ENCODE peak calls at places on chromosomes 12 and 14, in four cellular contexts. H is K562, R is HepG2, P is GM12878. L is an unnamed sample.

GRCh38 chr14:96038920-96039632 is at the start of gene C14orf132:
- DNase-seq in H (peak), P (no peak), R (no peak), L (peak)

GRCh38 chr14:35158951-35159653 is 36.8 kb downstream of the PRORP start:
- DNase-seq in R (peak), H (no peak), P (no peak), L (no peak)

GRCh38 chr14:82710257-82710841 is 1176.7 kb upstream of the SEL1L start:
- DNase-seq in P (peak), R (peak), H (peak), L (peak)

GRCh38 chr12:121916719-121917118 is 1.7 kb upstream of the CFAP251 start:
- DNase-seq in R (no peak), H (no peak), P (no peak), L (no peak)

GRCh38 chr12:79737875-79738718 is 47.3 kb upstream of the PAWR start:
- DNase-seq in P (peak), H (peak), R (peak), L (peak)

GRCh38 chr12:125564753-125565152 is 499.5 kb downstream of the AACS start:
- DNase-seq in P (no peak), R (no peak), H (no peak), L (no peak)

GRCh38 chr14:54220122-54220691 is 176.6 kb upstream of the CDKN3 start:
- DNase-seq in H (no peak), P (no peak), R (no peak), L (no peak)

GRCh38 chr14:65423986-65424385 is 11.5 kb downstream of the FUT8 start:
- DNase-seq in R (no peak), H (no peak), P (no peak), L (no peak)

GRCh38 chr14:73233564-73233963 is 3.7 kb upstream of the PAPLN start:
- DNase-seq in P (no peak), H (no peak), R (no peak), L (no peak)

GRCh38 chr14:63605041-63605532 is 36.6 kb downstream of the WDR89 start:
- DNase-seq in P (no peak), H (no peak), R (no peak), L (no peak)

GRCh38 chr12:120183211-120183631 is 11.3 kb downstream of the GCN1 start:
- DNase-seq in P (no peak), H (no peak), R (no peak), L (no peak)

GRCh38 chr12:108638141-108638823 is 4.6 kb upstream of the SELPLG start:
- DNase-seq in R (no peak), P (no peak), H (no peak), L (no peak)

GRCh38 chr12:49838973-49839633 is 3.8 kb downstream of the BCDIN3D start:
- DNase-seq in P (no peak), R (peak), H (peak), L (peak)

GRCh38 chr14:100859781-100860180 is 33.9 kb downstream of the MEG3 start:
- DNase-seq in R (no peak), P (no peak), H (no peak), L (no peak)

GRCh38 chr12:118288174-118288573 is 84.5 kb downstream of the TAOK3 start:
- DNase-seq in P (no peak), R (no peak), H (peak), L (no peak)

GRCh38 chr14:74566174-74567125 is 45.6 kb downstream of the LTBP2 start:
- DNase-seq in H (no peak), P (no peak), R (no peak), L (no peak)

GRCh38 chr12:57342207-57342691 is 88.6 kb downstream of the R3HDM2 start:
- DNase-seq in P (no peak), R (no peak), H (no peak), L (peak)

GRCh38 chr12:27622436-27623185 is 73.6 kb upstream of the REP15 start:
- DNase-seq in H (no peak), P (no peak), R (no peak), L (no peak)

GRCh38 chr12:52837341-52837741 is 3.2 kb upstream of the KRT79 start:
- DNase-seq in P (no peak), R (no peak), H (no peak), L (no peak)

GRCh38 chr14:36975834-36976233 is 196.6 kb downstream of the SLC25A21 start:
- DNase-seq in R (peak), H (no peak), P (no peak), L (no peak)

GRCh38 chr12:54125950-54126695 is 62.7 kb downstream of the SMUG1 start:
- DNase-seq in P (no peak), H (peak), R (no peak), L (peak)

GRCh38 chr12:71069317-71069716 is 88.5 kb downstream of the TSPAN8 start:
- DNase-seq in R (no peak), H (no peak), P (no peak), L (no peak)

GRCh38 chr12:47188576-47189441 is 109.0 kb upstream of the AMIGO2 start:
- DNase-seq in P (no peak), R (no peak), H (no peak), L (no peak)

GRCh38 chr12:132282950-132283771 is 46.2 kb downstream of the GALNT9 start:
- DNase-seq in H (no peak), R (no peak), P (no peak), L (no peak)

GRCh38 chr12:46578190-46578982 is 205.8 kb upstream of the SLC38A2 start:
- DNase-seq in P (no peak), R (no peak), H (no peak), L (no peak)

GRCh38 chr14:79378020-79378419 is 833.3 kb downstream of the DIO2 start:
- DNase-seq in H (no peak), P (no peak), R (no peak), L (no peak)

GRCh38 chr14:56159066-56159465 is 40.9 kb downstream of the PELI2 start:
- DNase-seq in P (no peak), H (no peak), R (no peak), L (no peak)

GRCh38 chr12:11431486-11431885 is 36.1 kb upstream of the PRB2 start:
- DNase-seq in R (no peak), H (no peak), P (no peak), L (no peak)

GRCh38 chr14:87864356-87865230 is 128.4 kb downstream of the GALC start:
- DNase-seq in P (no peak), R (no peak), H (no peak), L (no peak)

GRCh38 chr12:52059582-52060497 is 8.6 kb downstream of the NR4A1 start:
- DNase-seq in H (no peak), R (no peak), P (no peak), L (no peak)

GRCh38 chr14:34324363-34324795 is 137.7 kb downstream of the SPTSSA start:
- DNase-seq in H (peak), R (peak), P (no peak), L (peak)

GRCh38 chr12:127595506-127595905 is 671.5 kb upstream of the TMEM132C start:
- DNase-seq in P (no peak), H (no peak), R (no peak), L (no peak)

GRCh38 chr12:127599441-127599840 is 667.5 kb upstream of the TMEM132C start:
- DNase-seq in P (no peak), R (no peak), H (no peak), L (no peak)

GRCh38 chr12:127596881-127597280 is 670.1 kb upstream of the TMEM132C start:
- DNase-seq in H (no peak), P (no peak), R (no peak), L (no peak)

GRCh38 chr12:127592278-127592677 is 674.7 kb upstream of the TMEM132C start:
- DNase-seq in H (no peak), R (no peak), P (no peak), L (no peak)

DNA sequence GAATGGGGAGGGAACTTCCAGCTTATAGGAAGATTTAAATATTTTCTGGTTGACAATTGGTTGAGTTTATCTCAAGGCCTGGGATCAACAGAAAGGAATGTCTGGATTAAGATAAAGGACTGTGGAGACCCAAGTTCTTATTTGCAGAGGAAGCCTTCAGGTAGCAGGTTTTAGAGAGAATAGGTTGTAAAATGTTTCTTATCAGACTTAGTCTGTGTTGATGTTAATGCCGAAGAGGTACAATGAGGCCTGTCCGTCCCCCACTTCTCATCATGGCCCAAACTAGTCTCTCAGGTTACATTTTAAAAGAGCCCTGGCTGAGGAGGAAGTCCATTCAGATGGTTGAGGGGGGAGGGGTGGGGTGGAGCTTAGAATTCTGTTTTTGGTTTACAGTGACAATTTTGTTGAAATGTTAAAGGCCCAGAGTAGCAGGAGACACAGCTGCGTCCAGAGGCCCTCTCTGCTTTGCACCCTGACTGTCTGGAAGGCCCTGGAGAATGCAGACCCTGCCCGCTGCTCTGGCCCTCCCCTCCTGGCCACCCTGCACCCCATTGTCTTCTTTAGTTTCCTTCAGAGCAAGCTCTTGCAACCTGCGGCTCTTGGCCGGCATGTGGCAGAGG is 672.5 kb upstream of the TMEM132C start:
- DNase-seq in R (no peak), H (no peak), P (no peak), L (no peak)
- TF ChIP-seq FOXK2 in R (no peak), H (no peak), P (no peak), L (no peak)

GRCh38 chr12:124451637-124452243 is 115.7 kb downstream of the NCOR2 start:
- DNase-seq in R (no peak), P (no peak), H (no peak), L (no peak)
- TF ChIP-seq FOXK2 in R (no peak), P (no peak), H (no peak), L (no peak)

DNA sequence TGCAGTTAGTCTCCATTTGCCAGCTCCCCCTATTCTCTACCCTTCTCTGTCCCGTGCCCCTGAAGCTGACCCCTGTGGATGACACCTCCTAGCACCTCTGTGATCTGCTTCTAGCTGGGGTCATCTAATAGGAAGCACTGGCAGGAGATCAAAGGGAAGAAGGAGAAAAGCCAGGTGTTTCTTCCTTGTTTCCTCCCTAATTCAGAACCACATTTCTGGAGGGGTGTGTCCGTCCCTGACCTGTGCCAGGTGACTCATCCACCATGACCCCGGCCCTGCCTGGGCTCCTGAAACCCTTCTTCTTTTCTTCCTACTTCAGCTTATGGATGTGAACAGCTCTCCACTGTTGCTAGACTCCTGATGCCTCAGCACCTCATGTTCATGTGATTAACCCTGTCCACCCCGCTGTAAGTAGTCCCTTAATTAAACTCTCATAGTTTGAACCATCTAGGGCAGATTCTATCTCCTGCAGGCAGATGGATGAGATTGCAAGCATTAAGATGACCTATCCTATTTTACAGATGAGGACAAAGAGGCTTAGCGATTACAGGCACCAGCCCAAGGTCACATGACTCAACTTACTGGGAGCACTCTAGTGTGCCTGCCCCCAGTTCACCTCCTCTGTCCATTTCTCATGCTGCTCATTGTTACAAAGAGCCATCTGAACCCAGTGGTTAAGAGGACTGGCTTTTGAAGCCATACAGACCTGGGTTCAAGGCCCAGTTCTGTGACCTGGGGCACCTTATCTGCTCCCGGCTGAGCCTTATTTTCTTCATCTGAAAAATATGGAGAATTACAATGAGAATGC is 770.5 kb downstream of the MED13L start:
- DNase-seq in P (no peak), H (no peak), R (peak), L (no peak)
- TF ChIP-seq FOXK2 in P (no peak), H (no peak), R (no peak), L (no peak)

GRCh38 chr14:105849933-105850626 is 323.7 kb downstream of the TMEM121 start:
- DNase-seq in P (no peak), H (no peak), R (no peak), L (no peak)
- TF ChIP-seq FOXK2 in P (no peak), H (no peak), R (no peak), L (no peak)

DNA sequence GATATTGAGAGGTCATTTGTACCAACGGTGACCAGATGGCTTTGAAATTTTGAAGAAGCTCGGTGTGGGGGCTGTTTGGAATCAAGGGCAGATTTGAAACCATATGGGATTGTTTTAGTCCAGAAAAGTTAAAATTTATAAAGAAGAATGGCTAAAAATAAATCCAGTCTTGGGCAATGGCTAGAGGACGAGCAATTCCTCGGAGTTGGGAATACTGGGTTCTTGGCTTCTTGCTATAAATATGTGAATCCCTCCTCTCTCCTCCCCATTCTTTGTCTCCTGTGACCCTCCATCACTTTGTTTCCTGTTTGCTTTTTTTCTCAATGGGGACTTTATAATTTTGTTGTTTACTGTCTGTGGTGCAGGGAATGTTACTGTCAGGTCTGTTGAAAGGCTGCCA is 272.9 kb upstream of the NOVA1 start:
- DNase-seq in H (no peak), P (no peak), R (no peak), L (no peak)
- TF ChIP-seq FOXK2 in H (no peak), P (no peak), R (no peak), L (no peak)

DNA sequence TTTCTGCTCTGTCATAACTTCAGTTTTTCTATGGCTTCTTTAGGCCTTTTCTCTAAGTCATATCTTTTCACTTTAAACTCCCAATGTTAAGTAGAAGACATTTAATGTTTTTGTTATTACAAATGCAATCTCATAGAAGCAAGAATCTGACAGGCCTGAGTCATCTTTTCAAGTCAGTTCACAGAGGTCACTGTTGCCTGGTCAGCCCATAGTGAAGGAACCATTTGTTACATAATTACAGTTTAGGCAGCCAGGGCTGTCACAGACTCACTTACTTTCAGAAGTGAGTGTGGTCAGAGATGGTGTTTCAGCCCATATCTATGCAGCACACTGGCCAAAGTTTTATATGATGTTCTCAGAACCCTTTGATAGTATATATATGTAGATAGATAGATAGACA is 46.5 kb downstream of the CCER1 start:
- DNase-seq in H (no peak), R (no peak), P (no peak), L (no peak)
- TF ChIP-seq FOXK2 in H (no peak), R (no peak), P (no peak), L (no peak)

DNA sequence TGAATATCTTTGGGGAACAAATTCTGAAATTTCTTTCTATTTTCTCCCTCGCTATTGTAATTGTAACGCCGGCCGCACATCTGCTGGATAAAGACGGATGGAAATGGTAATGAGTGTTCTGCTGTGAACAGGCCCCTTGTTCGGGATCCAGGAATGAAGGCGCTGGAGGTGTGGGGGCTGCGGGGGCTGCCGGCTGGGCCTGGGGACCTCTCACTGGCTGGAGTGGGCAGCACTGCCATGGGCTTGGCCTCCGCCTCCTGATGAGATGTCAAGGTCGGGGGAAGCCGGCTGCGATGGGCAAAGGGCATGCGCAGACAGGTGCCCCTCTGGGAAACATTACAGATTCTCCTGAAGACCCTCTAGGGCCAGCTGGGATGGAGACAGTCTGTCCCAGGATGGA is 175.4 kb downstream of the PHETA1 start:
- DNase-seq in H (no peak), P (no peak), R (no peak), L (no peak)
- TF ChIP-seq FOXK2 in H (no peak), P (no peak), R (no peak), L (no peak)

GRCh38 chr12:2986876-2987275 is 27.7 kb downstream of the TEAD4 start:
- DNase-seq in P (no peak), H (no peak), R (no peak), L (no peak)

GRCh38 chr12:2992724-2993123 is 33.5 kb downstream of the TEAD4 start:
- DNase-seq in H (no peak), P (no peak), R (no peak), L (no peak)

GRCh38 chr12:2984698-2985097 is 25.5 kb downstream of the TEAD4 start:
- DNase-seq in H (no peak), R (no peak), P (no peak), L (no peak)

GRCh38 chr12:2984249-2984648 is 25.1 kb downstream of the TEAD4 start:
- DNase-seq in R (no peak), H (no peak), P (no peak), L (no peak)

DNA sequence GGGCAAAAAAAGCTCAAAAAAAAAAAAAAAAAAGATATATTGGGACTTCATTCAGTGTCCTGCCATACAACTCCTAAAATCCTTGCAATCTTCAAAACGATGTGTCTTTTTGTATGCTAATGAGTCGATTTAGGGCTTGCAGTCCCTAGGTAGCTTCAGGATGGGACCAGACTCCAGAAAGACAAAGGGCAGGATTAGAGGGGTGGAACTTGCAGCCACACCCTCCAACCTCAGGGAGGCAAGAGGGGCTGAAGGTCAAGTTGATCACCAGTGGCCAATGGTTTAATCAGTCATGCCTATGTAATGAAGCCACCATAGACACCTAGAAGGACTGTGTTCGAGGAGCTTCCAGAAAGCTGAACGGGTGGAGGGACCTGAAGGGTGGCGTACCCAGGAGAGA is 29.3 kb downstream of the TEAD4 start:
- DNase-seq in P (no peak), R (no peak), H (no peak), L (no peak)
- TF ChIP-seq FOXK2 in P (no peak), R (no peak), H (no peak), L (no peak)

GRCh38 chr12:98060421-98060820 is 455.0 kb upstream of the TMPO start:
- DNase-seq in P (no peak), R (no peak), H (no peak), L (no peak)
- TF ChIP-seq FOXK2 in P (no peak), R (no peak), H (no peak), L (no peak)

L was measured in HEK293T.